ENCODE peak calls at places on chromosomes 5 and 9, in six cellular contexts. Q, R, D, M, B and Z are unnamed samples.

GRCh38 chr9:113492343-113493079 is 29.0 kb downstream of the RGS3 start:
- DNase-seq in Q (no peak), R (peak), D (no peak), M (no peak), B (no peak), Z (no peak)

GRCh38 chr5:29950416-29951145 is 1242.9 kb upstream of the CDH6 start:
- DNase-seq in Q (no peak), R (no peak), D (no peak), M (no peak), B (no peak), Z (no peak)

GRCh38 chr9:100352201-100352726 is 478 bp downstream of the TEX10 start:
- DNase-seq in Q (peak), R (peak), D (peak), M (peak), B (no peak), Z (no peak)

GRCh38 chr5:176418251-176418650 is 1.9 kb upstream of the CLTB start:
- DNase-seq in Q (no peak), R (no peak), D (no peak), M (no peak), B (no peak), Z (no peak)

GRCh38 chr9:20944507-20944906 is 86.9 kb downstream of the HACD4 start:
- DNase-seq in Q (no peak), R (no peak), D (no peak), M (no peak), B (no peak), Z (no peak)

GRCh38 chr9:133730994-133731715 is 7.0 kb downstream of the SARDH start:
- DNase-seq in Q (peak), R (peak), D (no peak), M (no peak), B (no peak), Z (no peak)

GRCh38 chr9:4114569-4115505 is 185.0 kb downstream of the GLIS3 start:
- DNase-seq in Q (no peak), R (no peak), D (no peak), M (peak), B (no peak), Z (no peak)

GRCh38 chr5:174596429-174596828 is 128.0 kb upstream of the MSX2 start:
- DNase-seq in Q (no peak), R (no peak), D (no peak), M (no peak), B (no peak), Z (no peak)

GRCh38 chr5:33978307-33978706 is 6.2 kb downstream of the SLC45A2 start:
- DNase-seq in Q (no peak), R (no peak), D (no peak), M (no peak), B (no peak), Z (no peak)

GRCh38 chr9:78030553-78031270 is 899 bp downstream of the GNAQ start:
- DNase-seq in Q (peak), R (peak), D (peak), M (peak), B (no peak), Z (peak)

GRCh38 chr5:99900302-99900811 is 634.8 kb upstream of the FAM174A start:
- DNase-seq in Q (no peak), R (no peak), D (no peak), M (no peak), B (no peak), Z (no peak)

GRCh38 chr5:143400541-143401252 is 2.8 kb downstream of the NR3C1 start:
- DNase-seq in Q (no peak), R (no peak), D (no peak), M (no peak), B (no peak), Z (no peak)

GRCh38 chr5:54243483-54244080 is 66.8 kb downstream of the ARL15 start:
- DNase-seq in Q (no peak), R (no peak), D (no peak), M (peak), B (no peak), Z (no peak)

GRCh38 chr5:179839328-179840256 is 18.9 kb downstream of the SQSTM1 start:
- DNase-seq in Q (peak), R (no peak), D (no peak), M (no peak), B (no peak), Z (no peak)

GRCh38 chr9:18606831-18607230 is 132.9 kb downstream of the ADAMTSL1 start:
- DNase-seq in Q (no peak), R (no peak), D (no peak), M (peak), B (peak), Z (no peak)

GRCh38 chr5:36090033-36090432 is 23.4 kb upstream of the UGT3A2 start:
- DNase-seq in Q (no peak), R (no peak), D (no peak), M (peak), B (peak), Z (no peak)

GRCh38 chr9:83336696-83337095 is 201.5 kb downstream of the FRMD3 start:
- DNase-seq in Q (no peak), R (no peak), D (no peak), M (peak), B (no peak), Z (no peak)

GRCh38 chr5:154801083-154801482 is 45.9 kb downstream of the LARP1 start:
- DNase-seq in Q (no peak), R (no peak), D (no peak), M (no peak), B (no peak), Z (no peak)

GRCh38 chr5:25489834-25490538 is 845.2 kb upstream of the CDH10 start:
- DNase-seq in Q (no peak), R (no peak), D (no peak), M (no peak), B (no peak), Z (no peak)

GRCh38 chr5:173839117-173839713 is 48.9 kb upstream of the CPEB4 start:
- DNase-seq in Q (no peak), R (no peak), D (no peak), M (peak), B (no peak), Z (no peak)

GRCh38 chr5:135944967-135945560 is 9.7 kb downstream of the LECT2 start:
- DNase-seq in Q (peak), R (no peak), D (no peak), M (peak), B (no peak), Z (no peak)

GRCh38 chr9:82206490-82206889 is 217.9 kb downstream of the SPATA31D1 start:
- DNase-seq in Q (no peak), R (no peak), D (no peak), M (no peak), B (no peak), Z (no peak)

GRCh38 chr5:31864015-31864414 is 225.1 kb downstream of the PDZD2 start:
- DNase-seq in Q (no peak), R (no peak), D (no peak), M (no peak), B (no peak), Z (no peak)

GRCh38 chr9:136787690-136788400 is 3.3 kb upstream of the TMEM141 start:
- DNase-seq in Q (peak), R (no peak), D (peak), M (peak), B (no peak), Z (peak)

GRCh38 chr9:121735065-121735791 is 83.8 kb downstream of the DAB2IP start:
- DNase-seq in Q (no peak), R (no peak), D (no peak), M (peak), B (peak), Z (no peak)

GRCh38 chr5:143536364-143536763 is 132.9 kb upstream of the NR3C1 start:
- DNase-seq in Q (no peak), R (no peak), D (no peak), M (no peak), B (no peak), Z (no peak)

GRCh38 chr9:122931851-122932199 is 513 bp upstream of the ZBTB26 start:
- DNase-seq in Q (no peak), R (no peak), D (no peak), M (no peak), B (no peak), Z (no peak)

GRCh38 chr9:129716091-129716490 is 36.8 kb downstream of the PTGES start:
- DNase-seq in Q (no peak), R (no peak), D (no peak), M (no peak), B (no peak), Z (no peak)

GRCh38 chr9:124855944-124856773 is 2.9 kb downstream of the WDR38 start:
- DNase-seq in Q (no peak), R (no peak), D (peak), M (peak), B (no peak), Z (no peak)

GRCh38 chr5:172648008-172648359 is 6.9 kb downstream of the NEURL1B start:
- DNase-seq in Q (no peak), R (no peak), D (no peak), M (no peak), B (no peak), Z (no peak)

GRCh38 chr9:114078781-114079156 is 669 bp upstream of the AMBP start:
- DNase-seq in Q (no peak), R (peak), D (no peak), M (no peak), B (no peak), Z (no peak)

GRCh38 chr5:1817261-1818043 is 16.2 kb downstream of the NDUFS6 start:
- DNase-seq in Q (no peak), R (no peak), D (no peak), M (no peak), B (no peak), Z (no peak)

GRCh38 chr5:61332369-61332745 is 299 bp downstream of the ZSWIM6 start:
- DNase-seq in Q (peak), R (peak), D (peak), M (peak), B (no peak), Z (peak)

GRCh38 chr5:90166816-90167215 is 242.7 kb downstream of the CETN3 start:
- DNase-seq in Q (no peak), R (no peak), D (no peak), M (no peak), B (no peak), Z (no peak)

GRCh38 chr5:137470921-137471220 is 28.3 kb downstream of the SPOCK1 start:
- DNase-seq in Q (no peak), R (no peak), D (no peak), M (no peak), B (no peak), Z (no peak)

GRCh38 chr5:155128786-155129512 is 115.4 kb downstream of the KIF4B start:
- DNase-seq in Q (no peak), R (no peak), D (no peak), M (no peak), B (no peak), Z (no peak)

GRCh38 chr9:7233516-7233915 is 475.7 kb downstream of the KDM4C start:
- DNase-seq in Q (no peak), R (no peak), D (no peak), M (no peak), B (no peak), Z (no peak)

GRCh38 chr9:100577776-100578448 is at the start of gene CAVIN4:
- DNase-seq in Q (no peak), R (no peak), D (no peak), M (no peak), B (no peak), Z (no peak)

GRCh38 chr5:56848206-56848605 is 32.9 kb downstream of the MAP3K1 start:
- DNase-seq in Q (no peak), R (no peak), D (no peak), M (peak), B (no peak), Z (no peak)